ENCODE peak calls at places on chromosomes 2 and 18, in five cellular contexts. Q is pancreas; S is MM.1S; X is stimulated activated CD8-positive, alpha-beta memory T cell treated with anti-CD3 and anti-CD28 coated beads, Interleukin-12 subunit alpha, Interleukin-12 subunit beta, amount 100 ng/mL, for 1 hour; Z is K562. W is an unnamed sample.

GRCh38 chr18:76361219-76361618 is 133.8 kb downstream of the ZNF516 start:
- DNase-seq in X (no peak), Q (no peak), S (no peak), Z (no peak), W (no peak)

GRCh38 chr2:113894156-113894743 is 4.4 kb downstream of the ACTR3 start:
- DNase-seq in Z (no peak), X (no peak), Q (no peak), S (no peak), W (no peak)

GRCh38 chr18:23453657-23454011 is 547 bp downstream of the RIOK3 start:
- DNase-seq in Q (no peak), S (no peak), Z (no peak), X (no peak), W (no peak)

GRCh38 chr2:26873584-26873983 is 25.7 kb downstream of the DPYSL5 start:
- DNase-seq in S (no peak), Z (no peak), Q (no peak), X (no peak), W (no peak)

GRCh38 chr2:135745545-135745944 is 3.9 kb downstream of the UBXN4 start:
- DNase-seq in Z (no peak), Q (no peak), S (no peak), X (no peak), W (no peak)

GRCh38 chr2:220147186-220147585 is 519.8 kb downstream of the SLC4A3 start:
- DNase-seq in Z (no peak), S (no peak), Q (no peak), X (no peak), W (no peak)

GRCh38 chr2:38264649-38265322 is 112.3 kb downstream of the ATL2 start:
- DNase-seq in X (no peak), Z (no peak), S (no peak), Q (no peak), W (no peak)

GRCh38 chr2:70440621-70441020 is 113.0 kb downstream of the TGFA start:
- DNase-seq in Z (no peak), Q (no peak), X (no peak), S (peak), W (no peak)